ENCODE peak calls at places on chromosomes 16 and 17, in seven cellular contexts. One of them, this sample, is unnamed. For H3K27me3, the result is how much of the 10 kb centered on the place peaks cover.

GRCh38 chr17:5508855-5509254 is 22.5 kb downstream of the MIS12 start:
- DNase-seq in uterus: no peak
- DNase-seq in brain microvascular endothelial cell: peak
- DNase-seq in cardiac muscle cell: peak
- DNase-seq in endothelial cell of umbilical vein: no peak
- DNase-seq in astrocyte: peak
- DNase-seq in fibroblast of lung: peak
- DNase-seq in this sample: peak

GRCh38 chr16:24419709-24420108 is 119.7 kb upstream of the RBBP6 start:
- DNase-seq in fibroblast of lung: no peak
- DNase-seq in astrocyte: no peak
- DNase-seq in cardiac muscle cell: no peak
- DNase-seq in brain microvascular endothelial cell: no peak
- DNase-seq in endothelial cell of umbilical vein: no peak
- DNase-seq in uterus: no peak
- DNase-seq in this sample: no peak

GRCh38 chr16:57694191-57694555 is 433 bp upstream of the DRC7 start:
- DNase-seq in astrocyte: no peak
- DNase-seq in brain microvascular endothelial cell: no peak
- DNase-seq in cardiac muscle cell: no peak
- DNase-seq in uterus: no peak
- DNase-seq in fibroblast of lung: no peak
- DNase-seq in endothelial cell of umbilical vein: no peak
- DNase-seq in this sample: no peak

GRCh38 chr17:40442392-40443195 is 656 bp upstream of the IGFBP4 start:
- DNase-seq in fibroblast of lung: peak
- DNase-seq in cardiac muscle cell: no peak
- DNase-seq in endothelial cell of umbilical vein: peak
- DNase-seq in brain microvascular endothelial cell: no peak
- DNase-seq in uterus: peak
- DNase-seq in astrocyte: no peak
- DNase-seq in this sample: no peak

GRCh38 chr16:30017277-30017656 is 5.7 kb upstream of the C16orf92 start:
- DNase-seq in endothelial cell of umbilical vein: no peak
- DNase-seq in uterus: no peak
- DNase-seq in cardiac muscle cell: no peak
- DNase-seq in brain microvascular endothelial cell: no peak
- DNase-seq in fibroblast of lung: no peak
- DNase-seq in astrocyte: no peak
- DNase-seq in this sample: no peak

GRCh38 chr17:80720624-80721577 is 176.3 kb downstream of the RPTOR start:
- DNase-seq in uterus: no peak
- DNase-seq in astrocyte: peak
- DNase-seq in endothelial cell of umbilical vein: no peak
- DNase-seq in brain microvascular endothelial cell: peak
- DNase-seq in cardiac muscle cell: no peak
- DNase-seq in fibroblast of lung: peak
- DNase-seq in this sample: peak

GRCh38 chr17:5115673-5116651 is at the start of gene USP6:
- DNase-seq in fibroblast of lung: no peak
- DNase-seq in cardiac muscle cell: no peak
- DNase-seq in brain microvascular endothelial cell: no peak
- DNase-seq in uterus: no peak
- DNase-seq in astrocyte: no peak
- DNase-seq in endothelial cell of umbilical vein: no peak
- DNase-seq in this sample: no peak

GRCh38 chr16:85798901-85799496 is 345 bp downstream of the EMC8 start:
- DNase-seq in endothelial cell of umbilical vein: peak
- DNase-seq in cardiac muscle cell: no peak
- DNase-seq in astrocyte: peak
- DNase-seq in fibroblast of lung: peak
- DNase-seq in brain microvascular endothelial cell: no peak
- DNase-seq in uterus: no peak
- DNase-seq in this sample: no peak

GRCh38 chr16:8648867-8649266 is 25.6 kb upstream of the ABAT start:
- DNase-seq in cardiac muscle cell: no peak
- DNase-seq in fibroblast of lung: no peak
- DNase-seq in endothelial cell of umbilical vein: no peak
- DNase-seq in astrocyte: no peak
- DNase-seq in brain microvascular endothelial cell: no peak
- DNase-seq in uterus: no peak
- DNase-seq in this sample: no peak

GRCh38 chr16:27228621-27229501 is 25.5 kb downstream of the KDM8 start:
- DNase-seq in astrocyte: no peak
- DNase-seq in cardiac muscle cell: peak
- DNase-seq in endothelial cell of umbilical vein: no peak
- DNase-seq in fibroblast of lung: no peak
- DNase-seq in brain microvascular endothelial cell: no peak
- DNase-seq in uterus: no peak
- DNase-seq in this sample: no peak

GRCh38 chr17:77471984-77472836 is 331.4 kb downstream of the SEC14L1 start:
- DNase-seq in fibroblast of lung: peak
- DNase-seq in astrocyte: peak
- DNase-seq in cardiac muscle cell: peak
- DNase-seq in endothelial cell of umbilical vein: peak
- DNase-seq in uterus: peak
- DNase-seq in brain microvascular endothelial cell: no peak
- DNase-seq in this sample: no peak

GRCh38 chr16:11094075-11094593 is 149.8 kb downstream of the CLEC16A start:
- DNase-seq in fibroblast of lung: peak
- DNase-seq in uterus: no peak
- DNase-seq in astrocyte: peak
- DNase-seq in cardiac muscle cell: peak
- DNase-seq in brain microvascular endothelial cell: no peak
- DNase-seq in endothelial cell of umbilical vein: no peak
- DNase-seq in this sample: no peak

GRCh38 chr16:88578446-88579313 is 8.5 kb downstream of the ZC3H18 start:
- DNase-seq in brain microvascular endothelial cell: no peak
- DNase-seq in endothelial cell of umbilical vein: no peak
- DNase-seq in cardiac muscle cell: no peak
- DNase-seq in uterus: no peak
- DNase-seq in astrocyte: no peak
- DNase-seq in fibroblast of lung: no peak
- DNase-seq in this sample: no peak

GRCh38 chr17:31546650-31547049 is 155.2 kb downstream of the RAB11FIP4 start:
- DNase-seq in fibroblast of lung: no peak
- DNase-seq in cardiac muscle cell: no peak
- DNase-seq in endothelial cell of umbilical vein: no peak
- DNase-seq in uterus: no peak
- DNase-seq in brain microvascular endothelial cell: no peak
- DNase-seq in astrocyte: no peak
- DNase-seq in this sample: no peak

GRCh38 chr17:80499961-80500665 is 23.7 kb upstream of the NPTX1 start:
- DNase-seq in endothelial cell of umbilical vein: no peak
- DNase-seq in astrocyte: no peak
- DNase-seq in brain microvascular endothelial cell: no peak
- DNase-seq in cardiac muscle cell: no peak
- DNase-seq in uterus: no peak
- DNase-seq in fibroblast of lung: no peak
- DNase-seq in this sample: no peak

DNA sequence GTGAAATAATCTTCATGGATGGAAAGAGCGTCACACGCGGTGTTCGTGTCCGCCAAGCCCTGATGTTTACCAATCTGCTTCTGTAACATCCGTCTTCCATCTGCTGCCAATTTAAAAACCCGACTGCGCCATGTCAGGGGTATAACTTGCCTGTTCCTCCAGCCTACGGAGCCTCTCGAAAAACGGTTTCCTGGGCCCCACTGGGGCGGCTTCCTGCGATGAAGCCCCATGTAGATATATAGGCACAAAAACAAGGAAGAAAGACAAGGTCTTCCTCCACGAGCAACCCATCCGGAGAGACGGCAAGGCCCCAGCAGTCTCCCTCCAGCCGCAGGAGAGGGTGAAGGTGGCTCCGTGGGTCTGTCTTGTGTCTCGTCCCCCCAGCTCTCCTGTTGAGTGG is at the start of gene PTX4:
- DNase-seq in cardiac muscle cell: no peak
- DNase-seq in endothelial cell of umbilical vein: no peak
- DNase-seq in uterus: no peak
- DNase-seq in brain microvascular endothelial cell: no peak
- DNase-seq in fibroblast of lung: no peak
- DNase-seq in astrocyte: no peak
- DNase-seq in this sample: no peak
- H3K4me3 ChIP-seq in cardiac muscle cell: no peak
- H3K4me3 ChIP-seq in endothelial cell of umbilical vein: no peak
- H3K4me3 ChIP-seq in uterus: no peak
- H3K4me3 ChIP-seq in brain microvascular endothelial cell: no peak
- H3K4me3 ChIP-seq in fibroblast of lung: no peak
- H3K4me3 ChIP-seq in astrocyte: no peak
- H3K4me3 ChIP-seq in this sample: no peak

GRCh38 chr17:50204431-50204830 is 3.0 kb upstream of the COL1A1 start:
- DNase-seq in endothelial cell of umbilical vein: no peak
- DNase-seq in cardiac muscle cell: no peak
- DNase-seq in astrocyte: no peak
- DNase-seq in uterus: peak
- DNase-seq in brain microvascular endothelial cell: no peak
- DNase-seq in fibroblast of lung: no peak
- DNase-seq in this sample: no peak

GRCh38 chr17:50206604-50207293 is 5.3 kb upstream of the COL1A1 start:
- DNase-seq in uterus: peak
- DNase-seq in brain microvascular endothelial cell: no peak
- DNase-seq in cardiac muscle cell: peak
- DNase-seq in astrocyte: peak
- DNase-seq in endothelial cell of umbilical vein: no peak
- DNase-seq in fibroblast of lung: peak
- DNase-seq in this sample: no peak

GRCh38 chr17:50205111-50205821 is 3.8 kb upstream of the COL1A1 start:
- DNase-seq in brain microvascular endothelial cell: no peak
- DNase-seq in uterus: peak
- DNase-seq in astrocyte: peak
- DNase-seq in cardiac muscle cell: no peak
- DNase-seq in fibroblast of lung: peak
- DNase-seq in endothelial cell of umbilical vein: no peak
- DNase-seq in this sample: no peak

GRCh38 chr17:50207318-50207717 is 5.9 kb upstream of the COL1A1 start:
- DNase-seq in cardiac muscle cell: no peak
- DNase-seq in endothelial cell of umbilical vein: no peak
- DNase-seq in fibroblast of lung: no peak
- DNase-seq in astrocyte: no peak
- DNase-seq in uterus: no peak
- DNase-seq in brain microvascular endothelial cell: no peak
- DNase-seq in this sample: no peak

DNA sequence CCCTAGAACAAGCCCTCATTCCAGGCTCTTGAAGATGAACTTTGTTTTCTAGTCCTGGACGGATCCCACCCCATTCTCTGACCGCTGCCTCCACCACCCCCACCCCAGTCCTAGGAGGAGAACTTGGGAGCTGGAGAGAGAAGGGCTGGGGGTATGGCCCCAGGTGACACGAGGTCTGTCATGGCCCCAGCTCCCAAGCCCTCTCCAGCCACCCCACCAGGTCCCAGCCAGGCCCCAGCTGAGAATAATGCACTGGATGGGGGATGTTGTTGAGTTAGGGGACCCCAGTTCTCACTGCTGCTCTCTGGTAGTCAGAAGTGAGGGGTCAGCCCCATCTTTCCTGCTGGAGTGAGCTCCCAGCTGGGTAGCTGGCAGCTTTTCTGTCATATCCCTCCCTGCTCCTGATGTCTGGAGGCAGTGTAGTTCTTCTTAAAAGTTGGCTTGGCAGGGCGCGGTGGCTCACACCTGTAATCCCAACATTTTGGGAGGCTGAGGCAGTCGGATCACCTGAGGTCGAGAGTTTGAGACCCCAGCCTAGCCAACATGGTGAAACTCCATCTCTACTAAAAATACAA is 4.6 kb upstream of the COL1A1 start:
- DNase-seq in uterus: peak
- DNase-seq in fibroblast of lung: no peak
- DNase-seq in endothelial cell of umbilical vein: no peak
- DNase-seq in brain microvascular endothelial cell: no peak
- DNase-seq in astrocyte: no peak
- DNase-seq in cardiac muscle cell: no peak
- DNase-seq in this sample: no peak
- H3K27me3 ChIP-seq in uterus: under half
- H3K27me3 ChIP-seq in fibroblast of lung: under half
- H3K27me3 ChIP-seq in endothelial cell of umbilical vein: under half
- H3K27me3 ChIP-seq in brain microvascular endothelial cell: under half
- H3K27me3 ChIP-seq in astrocyte: under half
- H3K27me3 ChIP-seq in cardiac muscle cell: under half
- H3K27me3 ChIP-seq in this sample: under half

GRCh38 chr16:80459331-80459777 is 81.4 kb upstream of the DYNLRB2 start:
- DNase-seq in endothelial cell of umbilical vein: no peak
- DNase-seq in astrocyte: peak
- DNase-seq in fibroblast of lung: peak
- DNase-seq in uterus: no peak
- DNase-seq in cardiac muscle cell: no peak
- DNase-seq in brain microvascular endothelial cell: peak
- DNase-seq in this sample: no peak

GRCh38 chr16:80449332-80449731 is 91.5 kb upstream of the DYNLRB2 start:
- DNase-seq in brain microvascular endothelial cell: no peak
- DNase-seq in endothelial cell of umbilical vein: no peak
- DNase-seq in astrocyte: no peak
- DNase-seq in uterus: no peak
- DNase-seq in cardiac muscle cell: peak
- DNase-seq in fibroblast of lung: no peak
- DNase-seq in this sample: no peak

GRCh38 chr16:80460004-80460403 is 80.8 kb upstream of the DYNLRB2 start:
- DNase-seq in cardiac muscle cell: no peak
- DNase-seq in fibroblast of lung: peak
- DNase-seq in endothelial cell of umbilical vein: no peak
- DNase-seq in brain microvascular endothelial cell: no peak
- DNase-seq in uterus: no peak
- DNase-seq in astrocyte: peak
- DNase-seq in this sample: no peak

DNA sequence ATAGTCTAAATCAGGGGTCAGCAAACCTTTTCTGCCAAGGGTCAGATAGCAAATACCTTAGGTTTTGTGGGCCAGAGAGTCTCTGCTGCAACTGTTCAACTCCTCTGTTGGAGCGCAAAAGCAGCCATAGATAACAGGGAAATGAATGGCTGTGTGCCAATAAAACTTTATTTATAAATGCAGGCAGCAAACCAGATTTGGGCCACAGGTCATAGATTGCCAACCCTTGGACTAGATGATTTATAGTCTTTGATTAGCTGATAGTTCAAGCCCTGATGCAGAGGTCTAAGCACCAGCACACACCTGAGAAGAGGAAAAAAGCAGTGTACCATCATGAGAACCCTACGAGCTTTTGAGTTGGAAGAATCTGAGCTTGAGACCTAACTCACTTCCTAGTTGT is 86.0 kb upstream of the DYNLRB2 start:
- DNase-seq in astrocyte: no peak
- DNase-seq in brain microvascular endothelial cell: no peak
- DNase-seq in fibroblast of lung: no peak
- DNase-seq in uterus: no peak
- DNase-seq in endothelial cell of umbilical vein: no peak
- DNase-seq in cardiac muscle cell: no peak
- DNase-seq in this sample: no peak
- H3K4me3 ChIP-seq in astrocyte: no peak
- H3K4me3 ChIP-seq in brain microvascular endothelial cell: no peak
- H3K4me3 ChIP-seq in fibroblast of lung: no peak
- H3K4me3 ChIP-seq in uterus: no peak
- H3K4me3 ChIP-seq in endothelial cell of umbilical vein: no peak
- H3K4me3 ChIP-seq in cardiac muscle cell: no peak
- H3K4me3 ChIP-seq in this sample: no peak

DNA sequence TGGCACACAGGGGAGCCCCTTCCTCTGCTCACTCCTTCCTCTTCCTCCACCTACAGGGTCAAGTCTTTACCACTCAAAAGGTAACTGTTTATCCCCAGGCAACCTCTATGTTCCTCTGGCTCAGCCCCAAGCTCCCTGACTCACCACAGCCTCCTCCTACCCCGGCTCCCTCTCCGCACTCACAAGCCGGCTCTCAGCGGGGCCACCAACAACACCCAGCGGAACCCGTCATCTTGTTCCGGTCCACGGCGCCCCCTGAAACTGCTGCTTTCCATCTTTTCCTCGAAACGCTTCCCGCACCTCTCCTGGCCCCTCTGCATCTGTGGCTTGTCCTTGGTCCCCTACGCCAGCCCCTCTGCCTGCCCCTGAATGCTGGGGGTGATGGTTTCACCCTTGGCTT is 58.4 kb downstream of the NXN start:
- DNase-seq in astrocyte: peak
- DNase-seq in brain microvascular endothelial cell: no peak
- DNase-seq in uterus: peak
- DNase-seq in fibroblast of lung: peak
- DNase-seq in cardiac muscle cell: no peak
- DNase-seq in endothelial cell of umbilical vein: no peak
- DNase-seq in this sample: no peak
- H3K27me3 ChIP-seq in astrocyte: under half
- H3K27me3 ChIP-seq in brain microvascular endothelial cell: under half
- H3K27me3 ChIP-seq in uterus: under half
- H3K27me3 ChIP-seq in fibroblast of lung: under half
- H3K27me3 ChIP-seq in cardiac muscle cell: under half
- H3K27me3 ChIP-seq in endothelial cell of umbilical vein: under half
- H3K27me3 ChIP-seq in this sample: under half

This sample was measured in kidney epithelial cell.